ENCODE peak calls at places on chromosomes 1 and 21, in five cellular contexts. Y is CD8-positive, alpha-beta memory T cell; Q is AG04449; J is uterus; R is mammary epithelial cell. D is an unnamed sample.

GRCh38 chr1:15229569-15230170 is 17.4 kb upstream of the FHAD1 start:
- DNase-seq in Y (no peak), Q (no peak), J (no peak), R (no peak), D (no peak)

GRCh38 chr1:179589524-179589923 is 2.1 kb upstream of the TDRD5 start:
- DNase-seq in Y (no peak), Q (no peak), J (no peak), R (no peak), D (no peak)

GRCh38 chr21:39561128-39561527 is 51.6 kb upstream of the B3GALT5 start:
- DNase-seq in Y (no peak), Q (no peak), J (no peak), R (no peak), D (no peak)

GRCh38 chr1:7616076-7616833 is 154.8 kb upstream of the VAMP3 start:
- DNase-seq in Y (peak), Q (no peak), J (no peak), R (peak), D (no peak)

GRCh38 chr1:50108497-50109073 is at the start of gene ELAVL4:
- DNase-seq in Y (no peak), Q (no peak), J (no peak), R (no peak), D (no peak)

GRCh38 chr1:27544818-27545612 is 55.0 kb upstream of the WASF2 start:
- DNase-seq in Y (no peak), Q (no peak), J (peak), R (no peak), D (no peak)

GRCh38 chr1:206829875-206830274 is 35.5 kb upstream of the IL20 start:
- DNase-seq in Y (no peak), Q (no peak), J (no peak), R (peak), D (no peak)

GRCh38 chr1:95311762-95312161 is 77.8 kb downstream of the RWDD3 start:
- DNase-seq in Y (no peak), Q (no peak), J (no peak), R (no peak), D (no peak)

GRCh38 chr1:70221241-70222077 is at the start of gene SRSF11:
- DNase-seq in Y (peak), Q (peak), J (peak), R (peak), D (peak)

GRCh38 chr1:26203642-26204318 is 13.4 kb downstream of the CATSPER4 start:
- DNase-seq in Y (no peak), Q (no peak), J (no peak), R (no peak), D (no peak)

GRCh38 chr1:26195805-26196204 is 5.4 kb downstream of the CATSPER4 start:
- DNase-seq in Y (no peak), Q (no peak), J (no peak), R (no peak), D (no peak)

GRCh38 chr1:26197813-26198212 is 7.4 kb downstream of the CATSPER4 start:
- DNase-seq in Y (no peak), Q (no peak), J (no peak), R (no peak), D (no peak)

GRCh38 chr1:26197301-26197700 is 6.9 kb downstream of the CATSPER4 start:
- DNase-seq in Y (no peak), Q (no peak), J (no peak), R (no peak), D (no peak)

DNA sequence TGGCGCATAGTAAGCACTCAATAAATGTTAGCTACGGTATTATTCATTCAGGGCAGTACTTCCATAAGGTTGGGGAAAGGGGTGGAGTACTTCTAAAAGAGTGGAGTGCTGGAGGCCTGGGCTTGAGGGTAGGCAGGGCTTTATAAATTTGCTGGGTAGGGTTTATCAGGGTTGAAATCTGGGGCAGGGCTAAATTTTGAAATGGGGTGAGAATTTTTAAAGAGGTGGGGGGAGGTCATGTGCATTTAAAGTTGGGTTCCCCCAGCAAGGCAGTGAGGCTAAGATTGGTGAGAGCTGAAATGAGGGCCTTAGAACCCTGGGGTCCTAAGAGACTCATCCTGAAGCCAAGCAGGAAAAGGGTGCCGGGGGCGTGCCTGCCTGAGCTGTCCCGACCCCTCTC is 10.0 kb downstream of the CATSPER4 start:
- DNase-seq in Y (no peak), Q (no peak), J (no peak), R (no peak), D (no peak)
- H3K4me3 ChIP-seq in Y (no peak), Q (no peak), J (no peak), R (no peak), D (no peak)

GRCh38 chr1:45679123-45679522 is 7.2 kb downstream of the GPBP1L1 start:
- DNase-seq in Y (no peak), Q (no peak), J (no peak), R (no peak), D (no peak)
- H3K4me3 ChIP-seq in Y (no peak), Q (no peak), J (no peak), R (no peak), D (no peak)

GRCh38 chr1:227947425-227947677 is 381 bp downstream of the WNT9A start:
- DNase-seq in Y (peak), Q (no peak), J (no peak), R (peak), D (no peak)
- H3K4me3 ChIP-seq in Y (peak), Q (peak), J (peak), R (peak), D (peak)

GRCh38 chr1:161119017-161119378 is 1.1 kb downstream of the NIT1 start:
- DNase-seq in Y (no peak), Q (no peak), J (no peak), R (peak), D (no peak)
- H3K4me3 ChIP-seq in Y (peak), Q (peak), J (peak), R (peak), D (peak)

GRCh38 chr21:37914211-37914900 is 1.9 kb downstream of the KCNJ6 start:
- DNase-seq in Y (no peak), Q (no peak), J (no peak), R (peak), D (no peak)

GRCh38 chr21:37916795-37917142 is 512 bp upstream of the KCNJ6 start:
- DNase-seq in Y (no peak), Q (no peak), J (no peak), R (no peak), D (no peak)

GRCh38 chr21:37915516-37915915 is 741 bp downstream of the KCNJ6 start:
- DNase-seq in Y (no peak), Q (no peak), J (no peak), R (peak), D (no peak)

GRCh38 chr21:37917612-37918011 is 1.4 kb upstream of the KCNJ6 start:
- DNase-seq in Y (no peak), Q (peak), J (no peak), R (peak), D (peak)

GRCh38 chr21:37915941-37916794 is at the start of gene KCNJ6:
- DNase-seq in Y (no peak), Q (no peak), J (no peak), R (peak), D (no peak)
- H3K4me3 ChIP-seq in Y (no peak), Q (peak), J (no peak), R (no peak), D (peak)

GRCh38 chr21:35850542-35851103 is 209.7 kb downstream of the SETD4 start:
- DNase-seq in Y (no peak), Q (no peak), J (no peak), R (no peak), D (no peak)
- H3K4me3 ChIP-seq in Y (no peak), Q (no peak), J (no peak), R (no peak), D (no peak)